ENCODE peak calls at places on chromosomes 12 and 14, in four cellular contexts. K is fibroblast of lung, W is MCF 10A, F is progenitor cell of endocrine pancreas. Y is an unnamed sample.

GRCh38 chr12:110583137-110584059 is at the start of gene PPTC7:
- DNase-seq in K (peak; percentile 90), W (peak; percentile 97), F (peak; percentile 91), Y (peak; percentile 97)

GRCh38 chr14:88553886-88554457 is 835 bp downstream of the PTPN21 start:
- DNase-seq in K (peak; percentile 32), W (peak; percentile 21), F (no peak), Y (no peak)

GRCh38 chr12:57340104-57340503 is 89.1 kb upstream of the STAC3 start:
- DNase-seq in K (peak; percentile 84), W (no peak), F (no peak), Y (no peak)

GRCh38 chr12:90682398-90682797 is 272.6 kb downstream of the CCER1 start:
- DNase-seq in K (peak; percentile 92), W (peak; percentile 9), F (no peak), Y (no peak)

GRCh38 chr12:109738209-109738608 is 24.6 kb downstream of the FAM222A start:
- DNase-seq in K (no peak), W (no peak), F (peak; percentile 6), Y (no peak)

GRCh38 chr14:32697114-32697513 is 241.6 kb upstream of the NPAS3 start:
- DNase-seq in K (no peak), W (no peak), F (no peak), Y (no peak)

GRCh38 chr14:76810953-76811400 is 1.7 kb downstream of the ANGEL1 start:
- DNase-seq in K (peak; percentile 27), W (peak; percentile 57), F (no peak), Y (peak; percentile 42)

GRCh38 chr14:100717371-100717770 is 9.3 kb upstream of the DLK1 start:
- DNase-seq in K (no peak), W (no peak), F (no peak), Y (no peak)

GRCh38 chr12:27779837-27780611 is at the start of the genes KLHL42 and MANSC4:
- DNase-seq in K (peak; percentile 81), W (peak; percentile 67), F (peak; percentile 79), Y (peak; percentile 80)
- TF ChIP-seq CTCF in K (no peak), W (no peak), F (no peak), Y (no peak)

GRCh38 chr12:77615331-77615730 is 215.4 kb upstream of the NAV3 start:
- DNase-seq in K (no peak), W (peak; percentile 49), F (no peak), Y (peak; percentile 64)
- TF ChIP-seq CTCF in K (no peak), W (peak; percentile 48), F (peak; percentile 5), Y (peak; percentile 70)

GRCh38 chr12:121059031-121059898 is 20.2 kb upstream of the OASL start:
- DNase-seq in K (no peak), W (no peak), F (no peak), Y (no peak)

GRCh38 chr12:121061831-121062230 is 22.8 kb upstream of the OASL start:
- DNase-seq in K (no peak), W (peak; percentile 25), F (no peak), Y (peak; percentile 7)

GRCh38 chr12:121057794-121058193 is 18.7 kb upstream of the OASL start:
- DNase-seq in K (no peak), W (no peak), F (no peak), Y (no peak)

GRCh38 chr12:121062391-121063045 is 23.5 kb upstream of the OASL start:
- DNase-seq in K (no peak), W (no peak), F (no peak), Y (no peak)

GRCh38 chr12:121060149-121061001 is 21.3 kb upstream of the OASL start:
- DNase-seq in K (peak; percentile 16), W (peak; percentile 52), F (no peak), Y (peak; percentile 48)
- TF ChIP-seq CTCF in K (peak; percentile 36), W (peak; percentile 52), F (peak; percentile 49), Y (peak; percentile 48)

DNA sequence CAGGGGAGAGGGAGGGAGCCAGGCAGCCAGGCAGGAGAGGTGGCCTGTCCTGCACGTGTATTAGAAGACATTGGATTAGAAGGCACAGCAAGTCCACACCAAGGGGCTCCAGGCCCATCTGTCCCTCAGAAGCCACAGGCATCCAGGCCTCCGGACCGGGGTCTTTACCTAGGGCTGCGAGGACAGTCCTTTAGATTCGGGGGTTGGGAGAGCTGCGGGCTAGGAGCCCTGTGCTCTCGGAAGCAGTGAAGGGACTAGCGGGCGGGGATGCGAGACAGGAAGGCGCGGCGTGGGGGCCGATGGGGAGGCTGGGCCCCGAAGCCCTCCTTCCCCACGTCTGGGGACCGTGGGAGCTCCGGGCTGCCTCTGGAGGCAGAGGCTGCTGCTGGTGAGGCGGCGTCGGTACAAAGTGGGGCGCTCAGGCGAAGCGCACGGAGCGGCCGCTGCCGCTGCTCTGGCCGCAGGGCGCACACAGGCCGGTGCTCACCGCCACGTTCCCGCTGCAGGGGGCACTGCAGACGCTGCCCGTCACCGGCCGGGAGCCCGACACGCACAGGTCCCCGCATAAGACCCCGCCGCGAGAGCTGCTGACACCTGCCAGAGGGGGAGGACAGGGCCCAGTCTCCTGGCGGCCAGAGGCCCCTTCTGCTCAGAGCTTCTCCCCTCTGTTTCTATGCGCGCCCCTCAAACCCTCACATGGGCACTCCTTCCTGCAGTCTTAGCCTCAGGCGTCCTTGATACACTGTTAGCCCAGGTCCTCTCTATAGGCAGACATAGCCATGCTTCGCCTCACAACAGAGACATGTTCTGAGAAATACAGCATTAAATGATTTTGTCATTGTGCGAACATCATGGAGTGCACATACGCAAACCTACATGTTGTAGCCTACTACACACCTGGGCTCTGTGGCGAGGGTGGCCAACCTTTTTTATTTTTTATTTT is 17.3 kb downstream of the KRT7 start:
- DNase-seq in K (no peak), W (peak; percentile 46), F (no peak), Y (no peak)
- TF ChIP-seq CTCF in K (no peak), W (no peak), F (peak; percentile 53), Y (no peak)

GRCh38 chr12:75724913-75725312 is 213.5 kb upstream of the KRR1 start:
- DNase-seq in K (peak; percentile 87), W (peak; percentile 56), F (no peak), Y (peak; percentile 52)

GRCh38 chr12:75728826-75729225 is 217.4 kb upstream of the KRR1 start:
- DNase-seq in K (no peak), W (no peak), F (no peak), Y (no peak)

GRCh38 chr12:75722714-75723200 is 211.3 kb upstream of the KRR1 start:
- DNase-seq in K (peak; percentile 95), W (peak; percentile 92), F (no peak), Y (peak; percentile 82)

GRCh38 chr12:75727577-75727976 is 216.2 kb upstream of the KRR1 start:
- DNase-seq in K (no peak), W (no peak), F (no peak), Y (no peak)

GRCh38 chr12:75725505-75726120 is 214.2 kb upstream of the KRR1 start:
- DNase-seq in K (peak; percentile 77), W (peak; percentile 79), F (no peak), Y (peak; percentile 83)
- TF ChIP-seq CTCF in K (no peak), W (no peak), F (no peak), Y (peak; percentile 46)

DNA sequence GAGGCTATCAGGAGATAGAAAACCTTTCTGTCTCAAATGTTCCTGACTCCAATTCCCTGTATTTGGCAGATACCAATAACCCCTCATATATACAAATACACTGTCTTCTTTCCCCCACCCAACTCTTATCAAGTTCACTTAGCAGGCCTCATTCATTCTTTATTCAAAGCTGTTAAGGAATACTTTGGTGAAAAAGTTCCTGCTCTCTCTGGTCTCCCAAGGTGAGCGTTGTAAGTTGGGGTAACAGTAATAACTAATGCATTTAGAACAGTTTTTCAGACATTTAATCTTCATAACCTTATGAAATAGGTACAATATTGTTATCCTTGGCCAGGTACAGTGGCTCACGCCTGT is 3.9 kb upstream of the GDF11 start:
- DNase-seq in K (no peak), W (no peak), F (no peak), Y (no peak)
- TF ChIP-seq CTCF in K (no peak), W (no peak), F (no peak), Y (no peak)

GRCh38 chr12:46516238-46516932 is 143.8 kb upstream of the SLC38A2 start:
- DNase-seq in K (no peak), W (no peak), F (no peak), Y (no peak)

GRCh38 chr12:46516933-46517578 is 144.5 kb upstream of the SLC38A2 start:
- DNase-seq in K (no peak), W (no peak), F (no peak), Y (peak; percentile 17)

GRCh38 chr12:46518729-46519128 is 146.2 kb upstream of the SLC38A2 start:
- DNase-seq in K (no peak), W (no peak), F (no peak), Y (no peak)

GRCh38 chr12:46518184-46518583 is 145.6 kb upstream of the SLC38A2 start:
- DNase-seq in K (no peak), W (no peak), F (no peak), Y (no peak)

DNA sequence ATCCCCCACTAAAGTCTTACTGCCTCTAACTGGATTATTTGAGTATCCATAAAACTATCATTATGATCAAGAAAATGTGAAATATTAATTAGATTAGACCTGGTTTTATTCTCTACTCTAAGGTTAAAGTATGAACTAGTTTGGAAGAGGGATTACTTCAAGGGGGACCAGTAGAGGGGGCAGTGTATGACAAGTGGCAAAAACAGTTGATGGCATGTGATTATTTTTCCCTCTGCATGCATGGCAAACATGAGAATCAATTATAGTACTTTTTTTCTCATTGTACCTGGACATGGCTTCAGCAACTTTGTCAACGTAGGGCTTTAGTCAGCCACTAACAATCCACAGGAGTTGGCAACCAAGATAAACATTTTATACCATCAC is 145.0 kb upstream of the SLC38A2 start:
- DNase-seq in K (no peak), W (no peak), F (no peak), Y (no peak)
- TF ChIP-seq CTCF in K (no peak), W (no peak), F (no peak), Y (no peak)

GRCh38 chr12:115999582-115999981 is 277.9 kb downstream of the MED13L start:
- DNase-seq in K (no peak), W (no peak), F (no peak), Y (no peak)
- TF ChIP-seq CTCF in K (no peak), W (no peak), F (no peak), Y (no peak)

DNA sequence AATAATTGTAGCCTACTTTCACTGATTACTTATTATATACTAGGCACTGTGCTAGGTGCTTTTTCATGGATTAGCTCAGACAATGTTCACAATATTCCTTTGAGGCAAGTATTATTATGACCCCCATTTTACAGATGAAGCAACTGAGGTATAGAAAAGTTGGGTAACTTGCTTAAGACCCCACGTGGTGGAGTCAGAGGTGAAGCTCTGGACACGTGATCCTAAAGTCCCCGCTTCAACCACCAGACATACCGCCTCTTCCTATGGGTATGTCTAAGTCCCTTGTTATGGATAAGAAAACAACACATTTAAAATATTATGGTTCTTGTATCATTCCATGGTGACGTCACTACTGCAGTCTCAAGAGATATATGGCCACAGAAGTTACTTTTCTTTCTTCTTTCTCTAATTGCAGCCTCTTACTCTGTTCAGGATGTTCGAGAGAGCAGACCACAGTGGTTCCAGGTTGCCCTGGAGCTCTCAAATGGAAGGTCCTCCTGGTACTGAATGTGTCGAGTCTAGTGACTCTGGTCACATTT is 157.7 kb downstream of the HELB start:
- DNase-seq in K (no peak), W (no peak), F (no peak), Y (no peak)
- TF ChIP-seq CTCF in K (no peak), W (no peak), F (no peak), Y (no peak)

Y was measured in epithelial cell of esophagus.